ENCODE peak calls at places on chromosome 10, in eight cellular contexts. A is heart left ventricle, C is activated B cell treated with CpG ODN at 0.5 μM for 24 hours, K is A549, V is mammary epithelial cell, Z is fibroblast of lung, H is NB4, F is upper lobe of right lung. L is an unnamed sample.

GRCh38 chr10:57015187-57015586 is 654.1 kb upstream of the ZWINT start:
- DNase-seq in K (no peak), C (no peak), F (no peak), V (no peak), H (no peak), Z (no peak), A (no peak), L (no peak)

GRCh38 chr10:59868974-59869940 is 37.1 kb downstream of the CCDC6 start:
- DNase-seq in H (no peak), Z (no peak), F (no peak), K (no peak), A (no peak), C (no peak), V (no peak), L (no peak)

GRCh38 chr10:82378146-82378545 is 503.2 kb downstream of the NRG3 start:
- DNase-seq in A (peak; percentile 44), Z (peak; percentile 65), K (no peak), H (no peak), V (peak; percentile 59), F (no peak), C (no peak), L (no peak)

GRCh38 chr10:89563861-89564478 is 28.6 kb upstream of the SLC16A12 start:
- DNase-seq in Z (peak; percentile 71), F (no peak), H (peak; percentile 56), A (no peak), V (peak; percentile 48), K (peak; percentile 37), C (no peak), L (no peak)

GRCh38 chr10:114306116-114306973 is 67.3 kb downstream of the VWA2 start:
- DNase-seq in A (no peak), K (peak; percentile 88), Z (peak; percentile 92), V (peak; percentile 98), F (no peak), H (no peak), C (no peak), L (no peak)

GRCh38 chr10:5317547-5318107 is 47.1 kb upstream of the UCN3 start:
- DNase-seq in A (peak; percentile 39), C (no peak), F (no peak), Z (peak; percentile 20), K (peak; percentile 76), H (peak; percentile 80), V (peak; percentile 94), L (no peak)

GRCh38 chr10:111789821-111790220 is 393.7 kb downstream of the GPAM start:
- DNase-seq in K (no peak), V (no peak), Z (no peak), F (no peak), H (no peak), A (no peak), C (no peak), L (no peak)

GRCh38 chr10:94413374-94413773 is 11.0 kb downstream of the TBC1D12 start:
- DNase-seq in K (no peak), A (no peak), H (no peak), F (no peak), V (no peak), C (no peak), Z (no peak), L (no peak)

GRCh38 chr10:12479924-12480323 is 130.6 kb downstream of the CAMK1D start:
- DNase-seq in Z (no peak), F (no peak), A (no peak), H (no peak), K (no peak), V (no peak), C (no peak), L (no peak)

GRCh38 chr10:49613160-49613881 is 516 bp upstream of the CHAT start:
- DNase-seq in V (no peak), F (peak; percentile 42), A (no peak), K (no peak), C (no peak), Z (no peak), H (no peak), L (peak; percentile 16)

GRCh38 chr10:99682752-99683151 is 23.4 kb downstream of the ENTPD7 start:
- DNase-seq in C (no peak), K (no peak), Z (no peak), V (peak; percentile 41), A (no peak), H (peak; percentile 9), F (no peak), L (no peak)

GRCh38 chr10:4310153-4310552 is 515.9 kb upstream of the AKR1E2 start:
- DNase-seq in A (no peak), F (no peak), C (no peak), K (no peak), V (no peak), Z (no peak), H (no peak), L (no peak)

GRCh38 chr10:17200885-17201164 is 647 bp downstream of the TRDMT1 start:
- DNase-seq in A (peak; percentile 37), K (peak; percentile 37), F (no peak), V (peak; percentile 50), Z (peak; percentile 68), C (no peak), H (peak; percentile 58), L (no peak)

GRCh38 chr10:21807162-21807561 is 196.4 kb downstream of the DNAJC1 start:
- DNase-seq in Z (no peak), F (no peak), H (peak; percentile 80), K (no peak), A (no peak), C (no peak), V (no peak), L (peak; percentile 26)

GRCh38 chr10:34576789-34577188 is 238.3 kb downstream of the PARD3 start:
- DNase-seq in F (no peak), K (no peak), V (no peak), A (no peak), C (no peak), H (no peak), Z (no peak), L (no peak)

GRCh38 chr10:77501846-77502251 is 135.8 kb downstream of the KCNMA1 start:
- DNase-seq in F (no peak), K (no peak), V (peak; percentile 43), Z (peak; percentile 32), A (no peak), H (no peak), C (no peak), L (no peak)

GRCh38 chr10:127405221-127405620 is 143.9 kb upstream of the NPS start:
- DNase-seq in H (no peak), A (no peak), Z (peak; percentile 65), C (no peak), V (no peak), F (no peak), K (no peak), L (no peak)

GRCh38 chr10:33665512-33665911 is 331.0 kb upstream of the NRP1 start:
- DNase-seq in Z (peak; percentile 80), H (no peak), A (no peak), V (peak; percentile 38), C (no peak), F (no peak), K (no peak), L (no peak)

GRCh38 chr10:114550756-114551290 is 107.3 kb downstream of the ABLIM1 start:
- DNase-seq in C (no peak), A (no peak), V (no peak), H (peak; percentile 40), F (no peak), K (peak; percentile 9), Z (peak; percentile 66), L (no peak)

GRCh38 chr10:86207226-86207625 is 159.4 kb downstream of the GRID1 start:
- DNase-seq in F (peak; percentile 9), V (no peak), A (no peak), C (no peak), K (no peak), H (no peak), Z (no peak), L (no peak)
- TF ChIP-seq CTCF in F (no peak), V (no peak), A (no peak), C (no peak), K (no peak), H (no peak), Z (no peak), L (no peak)

DNA sequence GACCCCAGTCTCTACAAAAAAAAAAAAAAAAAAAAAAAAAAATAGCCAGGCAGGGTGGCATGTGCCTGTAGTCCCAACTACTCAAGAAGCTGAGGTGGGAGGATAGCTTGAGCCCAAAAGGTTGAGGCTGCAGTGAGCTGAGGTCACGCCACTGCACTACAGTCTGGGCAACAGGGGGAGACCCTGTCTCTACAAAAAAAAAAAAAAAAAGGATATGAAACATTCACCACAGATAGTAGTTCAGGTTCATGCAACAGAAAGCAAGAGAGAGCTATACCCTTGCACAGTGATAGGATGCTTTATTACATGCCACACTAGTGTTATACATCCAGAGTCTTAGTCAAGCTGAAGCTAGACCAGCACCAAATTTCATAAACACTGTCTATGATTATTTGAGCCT is 148.4 kb upstream of the KAT6B start:
- DNase-seq in H (no peak), A (no peak), V (no peak), K (no peak), C (no peak), Z (no peak), F (no peak), L (no peak)
- TF ChIP-seq CTCF in H (no peak), A (no peak), V (no peak), K (no peak), C (no peak), Z (no peak), F (no peak), L (no peak)

DNA sequence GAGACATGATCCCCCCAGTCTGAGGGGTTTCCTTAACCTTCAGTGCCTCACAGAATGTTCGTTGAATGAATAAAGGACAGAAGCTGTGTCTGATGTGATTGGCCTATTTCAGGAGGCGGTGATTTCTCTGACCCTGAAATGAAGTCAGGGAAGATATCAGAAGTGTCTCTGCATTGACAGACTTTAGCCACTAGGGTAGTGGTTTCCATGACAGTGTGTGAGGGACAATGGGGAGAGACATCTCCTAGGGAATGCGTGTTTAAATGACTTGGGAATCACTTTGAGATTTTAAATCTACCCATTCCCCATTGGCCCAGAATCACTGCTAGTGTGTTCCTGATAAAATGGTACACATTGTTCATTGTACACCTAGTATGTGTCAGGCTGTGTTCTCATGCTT is 132.0 kb downstream of the CFAP58 start:
- DNase-seq in F (no peak), C (no peak), K (peak; percentile 15), H (no peak), V (no peak), Z (no peak), A (no peak), L (no peak)
- TF ChIP-seq CTCF in F (no peak), C (no peak), K (no peak), H (peak; percentile 16), V (peak; percentile 14), Z (no peak), A (peak; percentile 7), L (peak; percentile 12)

GRCh38 chr10:124742418-124743187 is 1.6 kb downstream of the FAM53B start:
- DNase-seq in Z (peak; percentile 33), A (no peak), V (peak; percentile 33), F (no peak), H (peak; percentile 83), C (no peak), K (peak; percentile 54), L (peak; percentile 38)
- TF ChIP-seq CTCF in Z (no peak), A (no peak), V (peak; percentile 48), F (no peak), H (peak; percentile 17), C (no peak), K (peak; percentile 35), L (no peak)

L was measured in nephron progenitor cell.